ENCODE peak calls at places on chromosomes 7 and 10, in four cellular contexts. O is PC-9, C is heart left ventricle, Z is lung. E is an unnamed sample.

GRCh38 chr10:102764340-102765257 is 20.9 kb downstream of the WBP1L start:
- DNase-seq in O (peak; percentile 57), Z (no peak), C (no peak), E (no peak)

GRCh38 chr10:16777473-16778370 is 39.5 kb downstream of the RSU1 start:
- DNase-seq in O (no peak), C (peak; percentile 61), Z (no peak), E (no peak)

GRCh38 chr7:28106316-28106957 is 74.2 kb downstream of the JAZF1 start:
- DNase-seq in O (no peak), C (no peak), Z (no peak), E (no peak)

GRCh38 chr7:18087687-18088078 is 60.0 kb upstream of the PRPS1L1 start:
- DNase-seq in Z (no peak), C (peak; percentile 10), O (no peak), E (no peak)

GRCh38 chr10:59287587-59287986 is 74.8 kb downstream of the FAM13C start:
- DNase-seq in Z (no peak), O (no peak), C (no peak), E (no peak)

GRCh38 chr7:7272294-7272693 is 90.0 kb downstream of the C1GALT1 start:
- DNase-seq in O (no peak), Z (no peak), C (no peak), E (no peak)

GRCh38 chr10:117439243-117439912 is 64.1 kb upstream of the PDZD8 start:
- DNase-seq in Z (no peak), C (no peak), O (no peak), E (no peak)

GRCh38 chr7:5586963-5587348 is 163.3 kb upstream of the TNRC18 start:
- DNase-seq in O (no peak), Z (no peak), C (no peak), E (no peak)

GRCh38 chr7:32164341-32164996 is 94.3 kb upstream of the PDE1C start:
- DNase-seq in Z (no peak), C (peak; percentile 48), O (no peak), E (no peak)

GRCh38 chr10:351770-352318 is 216.6 kb downstream of the ZMYND11 start:
- DNase-seq in O (no peak), Z (no peak), C (no peak), E (no peak)

GRCh38 chr7:82810558-82811259 is 352.0 kb downstream of the PCLO start:
- DNase-seq in Z (no peak), O (no peak), C (no peak), E (no peak)

GRCh38 chr7:21426286-21426957 is 1.5 kb upstream of the SP4 start:
- DNase-seq in O (peak; percentile 71), C (no peak), Z (no peak), E (no peak)

GRCh38 chr7:33623267-33623666 is 282.1 kb upstream of the BMPER start:
- DNase-seq in C (no peak), Z (no peak), O (no peak), E (no peak)

GRCh38 chr10:23147035-23147434 is 45.1 kb upstream of the PTF1A start:
- DNase-seq in C (no peak), O (no peak), Z (no peak), E (no peak)

GRCh38 chr7:156115582-156115981 is 303.3 kb upstream of the SHH start:
- DNase-seq in Z (no peak), C (no peak), O (no peak), E (no peak)
- TF ChIP-seq CTCF in Z (no peak), C (no peak), O (no peak), E (no peak)

GRCh38 chr10:71634531-71635164 is 84.9 kb downstream of the C10orf105 start:
- DNase-seq in C (peak; percentile 36), O (no peak), Z (no peak), E (no peak)
- H3K27me3 ChIP-seq in C (no peaks in the 10 kb centered on the region), O (no peaks in the 10 kb centered on the region), Z (no peaks in the 10 kb centered on the region), E (no peaks in the 10 kb centered on the region)

DNA sequence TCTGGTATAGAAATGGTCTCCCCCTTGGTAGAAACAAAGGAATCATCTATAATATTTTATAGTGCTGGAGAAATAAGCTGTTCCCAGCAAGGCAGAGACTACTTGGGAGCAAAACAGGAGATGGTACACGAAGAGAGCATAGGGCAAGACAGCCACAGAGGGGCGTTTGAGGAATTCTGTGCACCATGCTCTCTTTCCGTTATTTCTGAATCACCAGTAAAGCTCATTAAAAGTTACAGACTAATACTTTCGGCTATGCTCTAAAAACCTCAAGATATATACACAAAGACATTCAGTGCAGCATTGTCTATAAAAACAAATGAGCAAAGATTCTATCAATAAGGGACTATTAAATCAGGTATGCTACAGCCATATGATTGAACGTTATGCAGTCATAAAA is 68.5 kb upstream of the FHIP2A start:
- DNase-seq in Z (no peak), C (no peak), O (no peak), E (no peak)
- TF ChIP-seq CTCF in Z (no peak), C (no peak), O (no peak), E (no peak)

GRCh38 chr10:8047452-8048280 is 6.8 kb upstream of the GATA3 start:
- DNase-seq in C (no peak), Z (no peak), O (no peak), E (peak; percentile 52)
- H3K27me3 ChIP-seq in C (peaks cover 98% of the 10 kb centered on the region), Z (peaks cover 15% of the 10 kb centered on the region), O (no peaks in the 10 kb centered on the region), E (peaks cover 4% of the 10 kb centered on the region)

GRCh38 chr7:107579881-107580715 is at the start of gene BCAP29:
- DNase-seq in C (peak; percentile 85), Z (peak; percentile 68), O (peak; percentile 62), E (peak; percentile 89)
- TF ChIP-seq CTCF in C (peak; percentile 64), Z (no peak), O (peak; percentile 28), E (peak; percentile 31)

E was measured in GM06990.